ENCODE peak calls at places on chromosomes 16 and 17, in five cellular contexts. O is HepG2, P is H1, J is K562, T is GM12878. D is an unnamed sample.

GRCh38 chr16:22681881-22682291 is 132.1 kb upstream of the HS3ST2 start:
- DNase-seq in T (no peak), P (no peak), O (no peak), J (no peak), D (no peak)

GRCh38 chr17:81354944-81355327 is 40.3 kb upstream of the BAHCC1 start:
- DNase-seq in J (peak), T (no peak), O (peak), P (no peak), D (no peak)

GRCh38 chr17:78716814-78717393 is 65.2 kb downstream of the CYTH1 start:
- DNase-seq in J (no peak), T (no peak), P (peak), O (no peak), D (no peak)

GRCh38 chr16:1913327-1914083 is 4.7 kb downstream of the HS3ST6 start:
- DNase-seq in O (no peak), P (no peak), J (no peak), T (no peak), D (no peak)

GRCh38 chr16:87150359-87151280 is 166.6 kb downstream of the C16orf95 start:
- DNase-seq in T (no peak), J (no peak), O (no peak), P (no peak), D (no peak)

GRCh38 chr16:12092347-12092882 is 115.9 kb downstream of the SNX29 start:
- DNase-seq in T (no peak), O (peak), P (no peak), J (no peak), D (peak)

GRCh38 chr17:7045492-7046126 is 1.7 kb upstream of the SLC16A11 start:
- DNase-seq in J (peak), O (peak), T (peak), P (no peak), D (peak)

GRCh38 chr17:12673788-12674187 is 8.1 kb downstream of the MYOCD start:
- DNase-seq in P (no peak), J (no peak), T (no peak), O (no peak), D (no peak)

GRCh38 chr17:28533091-28533670 is 19.2 kb downstream of the UNC119 start:
- DNase-seq in O (no peak), J (no peak), T (no peak), P (no peak), D (no peak)

GRCh38 chr16:84924339-84925091 is 86.8 kb downstream of the ZDHHC7 start:
- DNase-seq in P (no peak), J (peak), O (peak), T (no peak), D (no peak)

GRCh38 chr17:17180141-17180603 is 26.0 kb downstream of the PLD6 start:
- DNase-seq in O (no peak), P (no peak), T (no peak), J (no peak), D (no peak)

GRCh38 chr16:27174007-27174406 is 29.3 kb upstream of the KDM8 start:
- DNase-seq in P (no peak), O (no peak), J (no peak), T (no peak), D (no peak)

GRCh38 chr17:66755101-66755943 is 79.6 kb upstream of the CACNG5 start:
- DNase-seq in P (no peak), J (no peak), T (no peak), O (no peak), D (peak)

GRCh38 chr16:12276631-12277030 is 300.1 kb downstream of the SNX29 start:
- DNase-seq in O (no peak), P (no peak), T (no peak), J (no peak), D (no peak)

GRCh38 chr16:76277099-76278030 is at the start of gene CNTNAP4:
- DNase-seq in J (no peak), P (peak), T (no peak), O (no peak), D (no peak)

GRCh38 chr16:47446431-47446830 is 14.4 kb downstream of the ITFG1 start:
- DNase-seq in T (no peak), J (no peak), O (no peak), P (no peak), D (no peak)

GRCh38 chr17:386145-386876 is 33.7 kb upstream of the RPH3AL start:
- DNase-seq in O (peak), T (no peak), P (peak), J (peak), D (peak)

GRCh38 chr17:1617620-1618174 is 10.9 kb downstream of the SLC43A2 start:
- DNase-seq in P (no peak), J (peak), T (no peak), O (no peak), D (peak)

GRCh38 chr17:65332375-65332774 is 195.2 kb downstream of the RGS9 start:
- DNase-seq in O (no peak), T (no peak), P (no peak), J (no peak), D (peak)

GRCh38 chr16:58027341-58028167 is 2.0 kb downstream of the MMP15 start:
- DNase-seq in P (peak), J (peak), O (peak), T (no peak), D (peak)

GRCh38 chr17:61715348-61715747 is 124.3 kb upstream of the NACA2 start:
- DNase-seq in O (no peak), T (no peak), J (no peak), P (no peak), D (no peak)

GRCh38 chr16:56450275-56450889 is 750 bp downstream of the NUDT21 start:
- DNase-seq in T (no peak), P (no peak), J (peak), O (no peak), D (no peak)

GRCh38 chr16:54245788-54246453 is 40.7 kb downstream of the IRX3 start:
- DNase-seq in J (no peak), P (no peak), T (no peak), O (no peak), D (no peak)

GRCh38 chr16:85403693-85404092 is 209.4 kb upstream of the GSE1 start:
- DNase-seq in O (no peak), T (no peak), J (no peak), P (peak), D (no peak)

GRCh38 chr16:75323928-75324327 is 72.5 kb upstream of the BCAR1 start:
- DNase-seq in O (no peak), J (no peak), T (no peak), P (no peak), D (no peak)

GRCh38 chr16:12199524-12199923 is 223.0 kb downstream of the SNX29 start:
- DNase-seq in P (no peak), T (no peak), J (peak), O (peak), D (no peak)

GRCh38 chr17:70569131-70569530 is 399.8 kb downstream of the KCNJ2 start:
- DNase-seq in J (no peak), O (no peak), T (no peak), P (no peak), D (no peak)

GRCh38 chr17:59753522-59754467 is 46.3 kb downstream of the VMP1 start:
- DNase-seq in J (peak), T (peak), O (peak), P (no peak), D (peak)

GRCh38 chr17:4235372-4236279 is 28.2 kb downstream of the ANKFY1 start:
- DNase-seq in P (no peak), T (no peak), O (no peak), J (no peak), D (no peak)

GRCh38 chr17:58344047-58344790 is 7.8 kb downstream of the SUPT4H1 start:
- DNase-seq in T (peak), J (no peak), P (no peak), O (no peak), D (no peak)

GRCh38 chr17:27782791-27783206 is 17.5 kb downstream of the NOS2 start:
- DNase-seq in J (no peak), O (no peak), P (no peak), T (no peak), D (no peak)

GRCh38 chr16:15966420-15967222 is 17.2 kb downstream of the ABCC1 start:
- DNase-seq in J (no peak), T (no peak), P (no peak), O (no peak), D (peak)

GRCh38 chr16:19709381-19710136 is 8.5 kb downstream of the KNOP1 start:
- DNase-seq in T (no peak), P (no peak), O (no peak), J (no peak), D (no peak)

GRCh38 chr17:61405047-61405685 is 5.5 kb downstream of the TBX2 start:
- DNase-seq in P (peak), O (no peak), T (no peak), J (no peak), D (no peak)

GRCh38 chr16:85202631-85203461 is 90.6 kb upstream of the CIBAR2 start:
- DNase-seq in J (no peak), P (no peak), T (no peak), O (no peak), D (no peak)

GRCh38 chr16:1363501-1364041 is 11.8 kb downstream of the GNPTG start:
- DNase-seq in T (no peak), P (peak), O (peak), J (peak), D (peak)

GRCh38 chr17:69523252-69523861 is 108.9 kb downstream of the MAP2K6 start:
- DNase-seq in P (no peak), O (peak), T (peak), J (peak), D (peak)

GRCh38 chr16:87834668-87835473 is 34.4 kb downstream of the SLC7A5 start:
- DNase-seq in T (no peak), O (no peak), P (no peak), J (peak), D (no peak)

GRCh38 chr17:17343896-17344506 is 40.8 kb downstream of the NT5M start:
- DNase-seq in P (peak), T (no peak), J (no peak), O (no peak), D (no peak)

GRCh38 chr16:10178079-10178478 is 4.1 kb downstream of the GRIN2A start:
- DNase-seq in J (no peak), O (no peak), P (no peak), T (no peak), D (no peak)
- TF ChIP-seq RAD21 in J (no peak), O (no peak), P (no peak), T (no peak), D (no peak)

GRCh38 chr16:3121843-3122467 is 9.6 kb downstream of the ZNF205 start:
- DNase-seq in T (no peak), J (no peak), P (no peak), O (no peak), D (no peak)
- TF ChIP-seq EZH2 in T (no peak), J (no peak), P (no peak), O (no peak), D (no peak)

DNA sequence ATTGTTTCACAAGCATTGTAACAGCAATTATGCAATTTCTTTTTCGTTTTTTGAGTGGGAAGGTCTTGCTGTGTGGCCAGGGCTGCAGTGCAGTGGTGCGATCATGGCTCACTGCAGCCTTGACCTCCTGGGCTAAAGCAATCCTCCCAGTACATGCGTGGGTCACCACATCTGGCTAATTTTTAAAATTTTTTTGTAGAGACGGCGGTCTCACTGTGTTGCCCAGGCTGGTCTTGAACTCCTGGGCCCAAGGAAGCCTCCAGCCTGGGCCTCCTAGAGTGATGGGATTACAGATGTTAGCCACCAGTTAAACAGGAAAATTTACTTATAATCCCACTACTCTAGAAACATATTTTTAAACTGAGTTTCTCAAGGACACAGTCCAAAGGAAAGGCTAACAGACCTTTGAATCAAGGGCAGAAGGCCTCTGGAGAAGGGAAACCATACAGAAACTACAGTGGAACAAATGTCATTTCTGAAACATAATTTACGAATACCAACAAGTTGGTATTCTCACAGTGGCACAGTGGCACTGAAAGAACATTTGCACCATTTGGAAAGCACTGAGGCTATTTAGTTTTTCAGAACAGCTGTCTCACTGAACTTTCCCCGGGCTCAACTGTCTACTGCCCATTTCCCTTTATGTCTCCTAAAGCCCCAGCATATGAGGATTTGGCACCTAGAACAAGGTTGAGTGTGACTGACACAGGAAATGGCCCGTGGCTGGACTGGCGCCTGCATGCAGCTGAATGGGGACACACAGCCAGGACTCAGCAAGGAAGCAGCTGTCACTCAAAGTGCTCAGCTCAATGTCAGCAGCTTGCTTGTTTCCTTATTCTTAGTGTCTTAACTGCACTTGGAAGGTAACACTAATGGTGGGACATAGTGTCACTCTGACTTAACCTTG is 2.8 kb upstream of the PRKAR1A start:
- DNase-seq in T (no peak), J (peak), P (no peak), O (peak), D (no peak)
- TF ChIP-seq RAD21 in T (no peak), J (no peak), P (no peak), O (no peak), D (no peak)

DNA sequence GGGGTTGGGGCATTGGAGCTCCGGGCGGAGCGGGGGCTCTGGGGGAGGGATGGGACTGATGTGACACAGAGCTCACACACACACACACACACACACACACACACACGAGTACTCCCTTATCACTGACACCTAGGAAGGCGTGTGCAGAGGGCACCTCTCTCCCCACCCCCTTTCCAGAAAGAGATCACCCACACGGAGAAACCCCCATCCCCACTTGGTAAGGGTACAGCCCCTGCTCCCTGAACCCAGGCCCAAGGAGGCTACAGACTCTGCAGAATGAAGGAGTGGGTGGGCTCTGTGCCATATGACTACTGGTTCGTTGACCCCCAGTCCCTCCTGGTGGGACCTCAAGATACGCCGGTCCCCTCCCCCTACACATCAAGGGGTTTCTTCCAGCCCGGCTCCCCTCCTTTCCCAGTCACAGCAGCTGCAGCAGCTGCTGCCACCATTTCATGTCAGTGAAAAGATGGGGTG is 8.7 kb upstream of the ARHGAP23 start:
- DNase-seq in O (no peak), P (peak), T (no peak), J (no peak), D (no peak)
- TF ChIP-seq EZH2 in O (no peak), P (no peak), T (no peak), J (no peak), D (no peak)

GRCh38 chr17:42562845-42563509 is 1.0 kb downstream of the COASY start:
- DNase-seq in J (peak), T (no peak), O (peak), P (no peak), D (no peak)

GRCh38 chr17:42563950-42564349 is 2.0 kb downstream of the COASY start:
- DNase-seq in T (no peak), J (no peak), O (no peak), P (no peak), D (no peak)

GRCh38 chr17:42561908-42562844 is at the start of gene COASY:
- DNase-seq in O (peak), T (peak), P (peak), J (peak), D (peak)

GRCh38 chr17:42564815-42565522 is 1.9 kb upstream of the MLX start:
- DNase-seq in O (peak), J (no peak), T (no peak), P (no peak), D (no peak)

DNA sequence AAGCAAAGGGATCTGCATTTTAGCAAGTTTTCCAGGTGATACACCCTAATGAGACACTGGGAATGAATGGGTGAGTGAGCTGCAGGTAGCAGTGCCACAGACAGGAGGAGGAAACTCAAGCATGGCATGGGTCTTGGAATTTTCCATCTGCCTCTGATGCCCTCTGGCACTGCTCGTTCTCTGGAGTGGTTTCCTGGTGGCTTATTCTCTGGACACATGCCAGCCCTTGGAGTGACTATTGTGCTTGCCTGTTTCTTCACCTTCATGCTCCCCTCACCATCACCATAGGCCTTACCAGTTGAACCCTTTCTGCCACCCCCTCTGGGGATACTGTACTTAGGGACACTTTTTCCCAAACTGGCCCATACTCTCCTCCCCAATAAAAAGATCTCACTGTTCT is 1.6 kb downstream of the COASY start:
- DNase-seq in O (no peak), P (no peak), J (no peak), T (no peak), D (no peak)
- TF ChIP-seq RAD21 in O (no peak), P (no peak), J (no peak), T (no peak), D (no peak)

GRCh38 chr17:39668141-39668924 is at the start of gene PNMT:
- DNase-seq in T (no peak), J (peak), P (peak), O (peak), D (no peak)
- TF ChIP-seq EZH2 in T (no peak), J (no peak), P (peak), O (peak), D (no peak)

DNA sequence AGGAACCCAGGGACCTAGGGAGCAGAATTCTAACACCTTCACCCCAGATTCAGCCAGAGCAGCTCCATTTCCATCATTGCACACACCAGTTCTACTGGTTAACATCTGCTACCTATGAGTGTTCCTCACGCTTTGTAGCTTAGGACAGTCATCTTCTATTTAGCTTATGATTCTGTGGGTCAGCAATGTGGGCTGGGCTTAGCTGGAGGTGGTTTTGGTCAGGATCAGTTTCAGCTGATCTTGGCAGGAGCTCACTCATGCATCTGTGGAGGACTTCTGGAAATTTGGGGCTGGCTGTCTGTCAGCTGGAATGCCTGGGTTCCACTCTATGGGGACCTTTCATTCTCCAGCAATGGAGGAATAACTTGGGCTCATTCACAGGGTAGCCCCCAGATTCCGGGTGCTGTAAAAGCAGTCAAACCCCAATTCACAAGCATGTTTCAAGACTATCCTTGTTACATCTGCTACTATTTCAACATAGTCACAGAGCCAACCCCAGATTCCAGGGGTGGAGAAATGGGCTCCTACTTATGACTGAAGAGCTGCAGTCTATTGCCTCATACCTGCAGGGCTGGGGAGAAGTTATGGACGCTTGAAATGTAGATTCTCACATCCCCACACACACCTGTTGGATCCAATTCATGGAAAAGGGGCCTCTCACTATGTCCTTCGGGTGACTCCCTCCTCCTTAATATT is 3.4 kb upstream of the HP start:
- DNase-seq in T (no peak), J (no peak), P (no peak), O (no peak), D (no peak)
- TF ChIP-seq RAD21 in T (no peak), J (no peak), P (no peak), O (no peak), D (no peak)

DNA sequence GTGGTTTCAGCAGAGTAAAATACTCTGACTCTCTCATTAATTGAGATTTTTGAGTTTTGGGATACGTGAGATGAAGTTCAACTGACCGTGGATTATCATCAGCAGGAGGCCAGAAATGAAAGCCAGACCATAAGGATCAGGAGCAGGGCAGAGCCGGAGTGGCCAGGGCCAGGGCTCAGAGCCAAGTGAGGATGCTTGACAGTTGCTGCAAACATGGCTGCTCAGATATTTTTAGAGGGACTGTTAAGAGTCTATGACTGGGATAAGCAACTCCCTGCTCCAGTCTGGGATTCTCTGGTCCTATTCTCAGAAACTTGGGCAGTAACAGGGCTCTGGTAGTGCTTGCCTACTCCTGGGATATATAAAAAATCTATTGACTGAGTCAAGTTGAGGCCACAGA is 17.6 kb upstream of the CDH13 start:
- DNase-seq in T (no peak), J (no peak), P (no peak), O (no peak), D (no peak)
- TF ChIP-seq EZH2 in T (no peak), J (no peak), P (no peak), O (no peak), D (no peak)

GRCh38 chr17:80347948-80348351 is 67.0 kb upstream of the ENDOV start:
- DNase-seq in P (no peak), T (no peak), J (no peak), O (no peak), D (no peak)
- TF ChIP-seq RAD21 in P (no peak), T (no peak), J (no peak), O (no peak), D (no peak)